ENCODE peak calls at places on chromosomes 7 and 10, in six cellular contexts. K is cardiac muscle cell, I is EL, W is fibroblast of pulmonary artery, M is H9, N is posterior vena cava. D is an unnamed sample.

GRCh38 chr10:7471720-7472367 is 61.0 kb upstream of the SFMBT2 start:
- DNase-seq in M (no peak), I (no peak), K (no peak), W (no peak), N (no peak), D (no peak)

GRCh38 chr10:98433881-98434732 is 12.6 kb downstream of the HPS1 start:
- DNase-seq in W (peak), N (no peak), K (no peak), M (no peak), I (peak), D (no peak)

GRCh38 chr10:112724404-112724991 is 225.5 kb upstream of the TCF7L2 start:
- DNase-seq in M (no peak), N (no peak), K (peak), I (no peak), W (no peak), D (no peak)

GRCh38 chr10:101230185-101230917 is 1.1 kb upstream of the LBX1 start:
- DNase-seq in M (no peak), K (no peak), I (no peak), N (no peak), W (no peak), D (no peak)

GRCh38 chr10:122815458-122815857 is 30.2 kb downstream of the CUZD1 start:
- DNase-seq in N (no peak), M (no peak), K (no peak), W (no peak), I (no peak), D (no peak)

GRCh38 chr7:7816084-7816483 is 97.7 kb upstream of the RPA3 start:
- DNase-seq in M (no peak), N (no peak), K (no peak), W (no peak), I (no peak), D (no peak)

GRCh38 chr10:59362991-59363390 is 642 bp upstream of the FAM13C start:
- DNase-seq in K (peak), M (peak), N (peak), I (peak), W (peak), D (no peak)

GRCh38 chr7:24024689-24025088 is 259.3 kb upstream of the NPY start:
- DNase-seq in K (no peak), N (no peak), M (no peak), I (peak), W (no peak), D (no peak)

GRCh38 chr10:97234403-97234802 is 48.6 kb upstream of the SLIT1 start:
- DNase-seq in M (no peak), W (peak), N (no peak), K (peak), I (peak), D (no peak)

GRCh38 chr10:94076325-94076841 is 82.7 kb downstream of the PLCE1 start:
- DNase-seq in N (no peak), M (no peak), W (peak), I (peak), K (no peak), D (no peak)

D was measured in CD8-positive, alpha-beta T cell.